ENCODE peak calls at places on chromosomes 3 and 15, in four cellular contexts. N, V, M and B are unnamed samples.

GRCh38 chr3:167114619-167115018 is 265.5 kb downstream of the ZBBX start:
- DNase-seq in N (no peak), V (no peak), M (no peak), B (no peak)

GRCh38 chr3:27613846-27614500 is 108.2 kb downstream of the EOMES start:
- DNase-seq in N (no peak), V (no peak), M (no peak), B (no peak)

GRCh38 chr15:86865920-86866319 is 786.2 kb downstream of the AGBL1 start:
- DNase-seq in N (no peak), V (no peak), M (no peak), B (no peak)

GRCh38 chr3:107992976-107993684 is 97.7 kb downstream of the CD47 start:
- DNase-seq in N (no peak), V (no peak), M (no peak), B (no peak)

GRCh38 chr15:77111813-77112212 is 40.9 kb upstream of the TSPAN3 start:
- DNase-seq in N (no peak), V (no peak), M (no peak), B (no peak)

GRCh38 chr3:177427096-177427495 is 229.8 kb upstream of the TBL1XR1 start:
- DNase-seq in N (peak), V (no peak), M (no peak), B (peak)

GRCh38 chr15:48086162-48086561 is 34.6 kb upstream of the SLC24A5 start:
- DNase-seq in N (no peak), V (no peak), M (no peak), B (no peak)

GRCh38 chr3:171198781-171199472 is 172.4 kb upstream of the SLC2A2 start:
- DNase-seq in N (no peak), V (no peak), M (no peak), B (no peak)

GRCh38 chr15:34019369-34019990 is 19.5 kb downstream of the AVEN start:
- DNase-seq in N (no peak), V (no peak), M (no peak), B (no peak)

GRCh38 chr3:49276475-49277356 is at the start of gene C3orf62:
- DNase-seq in N (no peak), V (peak), M (peak), B (no peak)
- H3K4me3 ChIP-seq in N (no peak), V (peak), M (peak), B (no peak)

DNA sequence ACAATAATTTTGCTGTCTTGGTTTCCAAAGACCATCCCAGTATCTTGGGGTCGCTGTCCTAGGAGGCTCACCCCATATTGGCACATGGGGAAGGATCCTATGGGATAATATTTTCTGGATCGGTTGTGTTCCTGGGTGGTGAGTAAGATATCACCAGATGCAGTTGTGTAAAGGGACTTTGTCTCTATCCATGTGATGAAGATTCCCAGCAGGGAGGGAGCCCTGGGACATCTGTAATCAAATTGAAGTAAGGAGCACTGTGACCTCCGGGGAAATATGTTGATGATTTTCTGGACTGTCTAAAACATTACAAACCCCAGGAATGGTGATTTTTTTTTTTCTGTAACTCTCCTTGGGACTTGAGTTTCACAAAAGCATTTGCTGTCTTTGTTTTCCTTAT is 36.2 kb upstream of the LRTM1 start:
- DNase-seq in N (no peak), V (no peak), M (no peak), B (no peak)
- H3K4me3 ChIP-seq in N (no peak), V (no peak), M (no peak), B (no peak)

GRCh38 chr3:12159227-12159601 is 502 bp upstream of the TIMP4 start:
- DNase-seq in N (no peak), V (no peak), M (no peak), B (no peak)
- H3K4me3 ChIP-seq in N (no peak), V (no peak), M (peak), B (no peak)

GRCh38 chr3:69914395-69914794 is 85.1 kb upstream of the SAMMSON start:
- DNase-seq in N (no peak), V (no peak), M (no peak), B (no peak)
- H3K4me3 ChIP-seq in N (no peak), V (no peak), M (no peak), B (no peak)

GRCh38 chr3:181839915-181840295 is 128.2 kb downstream of the SOX2 start:
- DNase-seq in N (no peak), V (no peak), M (no peak), B (no peak)

GRCh38 chr3:181844227-181844626 is 132.5 kb downstream of the SOX2 start:
- DNase-seq in N (no peak), V (no peak), M (no peak), B (no peak)

GRCh38 chr3:181838940-181839914 is 127.5 kb downstream of the SOX2 start:
- DNase-seq in N (peak), V (no peak), M (no peak), B (no peak)
- H3K4me3 ChIP-seq in N (peak), V (no peak), M (no peak), B (no peak)

GRCh38 chr3:46576899-46577298 is 10.8 kb upstream of the LRRC2 start:
- DNase-seq in N (no peak), V (no peak), M (no peak), B (no peak)
- H3K4me3 ChIP-seq in N (no peak), V (no peak), M (peak), B (no peak)

GRCh38 chr15:65870889-65871533 is 1.7 kb downstream of the RAB11A start:
- DNase-seq in N (peak), V (no peak), M (no peak), B (peak)
- H3K4me3 ChIP-seq in N (peak), V (peak), M (peak), B (peak)

DNA sequence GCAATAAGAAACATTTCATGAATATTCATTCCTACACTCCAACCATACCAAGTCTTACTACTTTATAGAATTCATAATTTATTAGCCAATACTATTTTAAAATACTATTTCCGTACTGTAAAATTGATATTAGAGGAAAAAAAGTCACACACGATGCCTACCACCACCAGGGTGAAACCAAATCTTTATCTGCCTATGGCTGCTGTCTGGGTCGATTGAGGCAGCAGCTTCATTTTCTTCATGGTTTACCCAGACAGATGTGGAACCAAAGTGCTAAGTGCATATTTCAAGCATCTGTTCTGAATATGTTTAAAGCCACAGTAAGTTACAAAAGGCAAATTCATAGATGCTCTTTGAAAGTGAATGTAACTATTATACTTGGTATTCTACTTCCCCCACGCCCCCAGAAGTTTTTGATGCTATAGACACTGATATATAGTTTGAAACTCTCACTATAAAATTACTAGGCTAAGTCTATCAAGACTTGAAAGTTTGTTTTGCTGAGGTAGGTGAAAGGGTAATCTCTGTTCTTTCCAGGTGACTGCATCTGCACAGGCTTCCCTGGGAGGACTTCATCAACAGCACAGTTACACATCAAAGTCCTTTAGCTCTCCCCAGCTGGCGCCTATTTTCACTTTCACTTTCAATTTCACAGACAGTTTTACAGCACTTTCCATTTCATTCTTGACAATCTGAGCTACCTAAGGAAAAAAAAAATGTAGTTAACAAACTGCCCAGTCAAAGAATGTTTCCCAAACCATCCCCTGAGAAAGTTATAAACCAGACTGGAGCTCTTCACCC is 113.9 kb downstream of the POLQ start:
- DNase-seq in N (peak), V (peak), M (no peak), B (peak)
- H3K4me3 ChIP-seq in N (no peak), V (peak), M (peak), B (no peak)